ENCODE peak calls at places on chromosomes 13 and 19, in six cellular contexts. X, F, B, M, I and V are unnamed samples.

GRCh38 chr19:40493778-40494177 is 27.0 kb downstream of the SPTBN4 start:
- DNase-seq in X (no peak), F (no peak), B (no peak), M (no peak), I (no peak), V (no peak)

GRCh38 chr19:23996549-23996948 is 81.9 kb downstream of the ZNF726 start:
- DNase-seq in X (peak; percentile 3), F (peak; percentile 38), B (no peak), M (peak; percentile 57), I (peak; percentile 56), V (no peak)

GRCh38 chr13:35046587-35046986 is 104.5 kb downstream of the NBEA start:
- DNase-seq in X (no peak), F (no peak), B (no peak), M (no peak), I (no peak), V (no peak)

GRCh38 chr19:55447421-55448174 is 4.5 kb upstream of the SHISA7 start:
- DNase-seq in X (no peak), F (peak; percentile 52), B (no peak), M (peak; percentile 78), I (no peak), V (peak; percentile 91)

GRCh38 chr19:55487884-55488687 is at the start of gene SSC5D:
- DNase-seq in X (no peak), F (peak; percentile 70), B (no peak), M (peak; percentile 78), I (peak; percentile 75), V (peak; percentile 29)

GRCh38 chr13:23557043-23557442 is 13.2 kb upstream of the TNFRSF19 start:
- DNase-seq in X (no peak), F (no peak), B (no peak), M (no peak), I (no peak), V (no peak)

GRCh38 chr13:52749446-52749845 is 9.8 kb upstream of the CNMD start:
- DNase-seq in X (no peak), F (no peak), B (no peak), M (peak; percentile 74), I (no peak), V (no peak)

GRCh38 chr13:48242677-48243076 is 9.7 kb downstream of the ITM2B start:
- DNase-seq in X (no peak), F (no peak), B (no peak), M (no peak), I (no peak), V (no peak)

GRCh38 chr13:41059466-41059865 is 1.8 kb upstream of the WBP4 start:
- DNase-seq in X (no peak), F (no peak), B (no peak), M (peak; percentile 23), I (no peak), V (no peak)

GRCh38 chr13:37640499-37640898 is 41.9 kb upstream of the POSTN start:
- DNase-seq in X (no peak), F (peak; percentile 3), B (no peak), M (no peak), I (no peak), V (no peak)

GRCh38 chr13:35057858-35058257 is 115.8 kb downstream of the NBEA start:
- DNase-seq in X (no peak), F (no peak), B (no peak), M (no peak), I (no peak), V (no peak)

GRCh38 chr19:10334340-10335148 is 1.2 kb upstream of the RAVER1 start:
- DNase-seq in X (peak; percentile 93), F (peak; percentile 91), B (no peak), M (peak; percentile 92), I (peak; percentile 99), V (no peak)

GRCh38 chr13:98978280-98978679 is 416 bp upstream of the DOCK9 start:
- DNase-seq in X (no peak), F (no peak), B (no peak), M (no peak), I (no peak), V (no peak)

GRCh38 chr13:44561352-44561751 is 14.8 kb downstream of the TSC22D1 start:
- DNase-seq in X (no peak), F (no peak), B (no peak), M (no peak), I (no peak), V (no peak)

GRCh38 chr13:113532156-113532806 is 41.8 kb upstream of the DCUN1D2 start:
- DNase-seq in X (no peak), F (no peak), B (no peak), M (no peak), I (peak; percentile 58), V (no peak)

GRCh38 chr13:113403255-113404104 is 39.5 kb upstream of the GRTP1 start:
- DNase-seq in X (no peak), F (no peak), B (no peak), M (no peak), I (no peak), V (no peak)

GRCh38 chr19:58084596-58085347 is 13.3 kb downstream of the ZSCAN18 start:
- DNase-seq in X (no peak), F (no peak), B (no peak), M (no peak), I (no peak), V (no peak)

GRCh38 chr13:50842711-50843255 is 709 bp downstream of the DLEU7 start:
- DNase-seq in X (no peak), F (no peak), B (no peak), M (no peak), I (peak; percentile 67), V (no peak)

GRCh38 chr13:110499621-110500281 is 61.8 kb downstream of the RAB20 start:
- DNase-seq in X (no peak), F (no peak), B (no peak), M (no peak), I (no peak), V (no peak)

GRCh38 chr13:111330211-111330610 is 9.8 kb downstream of the TEX29 start:
- DNase-seq in X (no peak), F (no peak), B (no peak), M (no peak), I (peak; percentile 17), V (no peak)

GRCh38 chr13:23921451-23921888 is 24.2 kb upstream of the C1QTNF9B start:
- DNase-seq in X (peak; percentile 18), F (peak; percentile 17), B (no peak), M (peak; percentile 36), I (no peak), V (peak; percentile 1)

GRCh38 chr13:112968380-112968909 is 569 bp upstream of the MCF2L start:
- DNase-seq in X (no peak), F (no peak), B (no peak), M (peak; percentile 82), I (no peak), V (no peak)

GRCh38 chr13:46948338-46948737 is 51.5 kb upstream of the HTR2A start:
- DNase-seq in X (no peak), F (no peak), B (no peak), M (no peak), I (no peak), V (no peak)

GRCh38 chr19:8449830-8450229 is 5.1 kb downstream of the HNRNPM start:
- DNase-seq in X (peak; percentile 25), F (no peak), B (no peak), M (no peak), I (no peak), V (no peak)

GRCh38 chr13:28750187-28751045 is 31.6 kb upstream of the SLC46A3 start:
- DNase-seq in X (no peak), F (no peak), B (no peak), M (no peak), I (peak; percentile 11), V (no peak)

GRCh38 chr19:15733895-15734294 is 3.9 kb upstream of the OR10H3 start:
- DNase-seq in X (no peak), F (no peak), B (no peak), M (no peak), I (no peak), V (no peak)

GRCh38 chr13:96273196-96273595 is 183.3 kb downstream of the HS6ST3 start:
- DNase-seq in X (no peak), F (no peak), B (no peak), M (no peak), I (no peak), V (no peak)

GRCh38 chr13:49869514-49869913 is 66.6 kb downstream of the SPRYD7 start:
- DNase-seq in X (peak; percentile 53), F (peak; percentile 14), B (no peak), M (peak; percentile 43), I (peak; percentile 55), V (no peak)

GRCh38 chr13:111283991-111284390 is 36.5 kb upstream of the TEX29 start:
- DNase-seq in X (no peak), F (no peak), B (no peak), M (no peak), I (no peak), V (no peak)

GRCh38 chr19:14167594-14168138 is 31.3 kb upstream of the ASF1B start:
- DNase-seq in X (no peak), F (no peak), B (no peak), M (peak; percentile 41), I (no peak), V (peak; percentile 36)

GRCh38 chr19:23777216-23777615 is 18.5 kb upstream of the ZNF681 start:
- DNase-seq in X (no peak), F (no peak), B (no peak), M (no peak), I (no peak), V (no peak)

DNA sequence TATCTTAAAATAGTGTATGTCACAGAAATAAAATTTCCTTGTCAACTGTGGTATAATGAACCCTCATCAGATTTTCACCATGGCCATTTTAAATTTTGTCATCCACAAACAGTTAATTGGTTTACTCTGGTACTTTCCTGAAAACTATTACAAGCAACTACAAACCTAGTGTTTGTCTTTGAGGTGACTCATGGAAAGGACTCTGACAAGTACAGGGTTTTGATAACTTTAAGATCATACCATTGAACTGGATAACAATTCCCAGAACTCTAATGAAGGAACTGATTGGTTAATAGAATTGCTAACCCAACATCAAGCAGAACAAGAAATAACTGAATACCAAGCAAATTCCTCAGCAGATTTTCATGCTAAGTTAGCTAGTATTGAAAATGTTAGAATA is 237.7 kb upstream of the IPO5 start:
- DNase-seq in X (no peak), F (no peak), B (no peak), M (no peak), I (no peak), V (no peak)
- TF ChIP-seq GABPA in X (no peak), F (no peak), B (no peak), M (no peak), I (no peak), V (no peak)

GRCh38 chr19:39397360-39398296 is 6.5 kb downstream of the MED29 start:
- DNase-seq in X (peak; percentile 95), F (peak; percentile 92), B (no peak), M (peak; percentile 92), I (peak; percentile 95), V (peak; percentile 86)
- TF ChIP-seq POLR2AphosphoS5 in X (peak; percentile 89), F (peak; percentile 46), B (no peak), M (peak; percentile 22), I (peak; percentile 60), V (peak; percentile 32)

DNA sequence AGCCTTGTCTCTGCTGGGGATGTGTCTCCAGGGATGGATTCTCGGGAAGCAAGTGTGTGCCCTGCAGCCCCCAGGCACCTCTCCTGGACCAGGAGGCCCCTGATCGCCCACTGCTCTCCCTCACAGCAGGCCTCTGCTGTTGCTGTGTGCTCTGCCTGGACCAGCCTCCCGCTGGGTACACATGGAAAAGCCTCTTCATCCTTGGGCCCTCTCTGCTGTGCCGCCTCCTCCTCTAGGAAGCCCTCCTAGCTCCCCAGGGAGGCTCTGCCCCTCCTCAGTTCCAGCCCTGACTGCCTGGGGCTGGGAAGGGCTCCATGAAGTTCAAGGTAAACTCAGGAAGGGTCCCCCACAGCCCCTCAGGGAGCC is 12.0 kb downstream of the NDUFA11 start:
- DNase-seq in X (no peak), F (no peak), B (no peak), M (peak; percentile 41), I (no peak), V (no peak)
- H3K27ac ChIP-seq in X (no peak overlapping the region), F (no peak overlapping the region), B (no peak overlapping the region), M (no peak overlapping the region), I (no peak overlapping the region), V (no peak overlapping the region)

GRCh38 chr13:25330541-25330940 is 29.1 kb downstream of the NUP58 start:
- DNase-seq in X (no peak), F (no peak), B (no peak), M (no peak), I (no peak), V (no peak)
- TF ChIP-seq GABPA in X (no peak), F (no peak), B (no peak), M (no peak), I (no peak), V (no peak)